ENCODE peak calls at places on chromosomes 12 and 14, in seven cellular contexts. H is heart left ventricle; U is CD4-positive, alpha-beta T cell; E is body of pancreas; J is GM13977; B is GM12865; R is fibroblast of mammary gland. Z is an unnamed sample.

GRCh38 chr12:103626498-103626897 is 39.4 kb downstream of the STAB2 start:
- DNase-seq in H (peak; percentile 67), U (no peak), E (peak; percentile 75), J (no peak), B (peak; percentile 18), R (peak; percentile 44), Z (no peak)

GRCh38 chr12:116336542-116337065 is 59.1 kb upstream of the MED13L start:
- DNase-seq in H (no peak), U (no peak), E (peak; percentile 38), J (peak; percentile 85), B (peak; percentile 90), R (peak; percentile 93), Z (peak; percentile 84)

GRCh38 chr12:104006929-104007328 is 41.3 kb downstream of the TDG start:
- DNase-seq in H (no peak), U (no peak), E (no peak), J (no peak), B (no peak), R (peak; percentile 78), Z (no peak)

GRCh38 chr14:71472961-71473340 is 459.3 kb upstream of the RGS6 start:
- DNase-seq in H (no peak), U (no peak), E (no peak), J (no peak), B (no peak), R (no peak), Z (no peak)

GRCh38 chr14:32370720-32371119 is 41.6 kb downstream of the AKAP6 start:
- DNase-seq in H (no peak), U (no peak), E (no peak), J (no peak), B (no peak), R (peak; percentile 88), Z (no peak)

GRCh38 chr12:795305-795704 is 42.9 kb downstream of the WNK1 start:
- DNase-seq in H (no peak), U (no peak), E (no peak), J (no peak), B (peak; percentile 26), R (no peak), Z (no peak)

GRCh38 chr14:58107947-58108552 is 44.0 kb downstream of the ARMH4 start:
- DNase-seq in H (peak; percentile 31), U (no peak), E (peak; percentile 55), J (peak; percentile 54), B (peak; percentile 67), R (peak; percentile 81), Z (peak; percentile 47)

GRCh38 chr12:54701940-54702592 is 53.9 kb upstream of the DCD start:
- DNase-seq in H (no peak), U (no peak), E (peak; percentile 38), J (peak; percentile 49), B (peak; percentile 52), R (peak; percentile 52), Z (peak; percentile 40)

GRCh38 chr14:104425171-104425681 is 154.3 kb upstream of the C14orf180 start:
- DNase-seq in H (no peak), U (no peak), E (no peak), J (no peak), B (no peak), R (no peak), Z (no peak)

GRCh38 chr12:109179927-109180326 is 63.5 kb downstream of the ACACB start:
- DNase-seq in H (no peak), U (no peak), E (no peak), J (no peak), B (no peak), R (no peak), Z (no peak)

GRCh38 chr14:96626916-96627315 is 124.7 kb downstream of the PAPOLA start:
- DNase-seq in H (no peak), U (no peak), E (no peak), J (no peak), B (peak; percentile 22), R (no peak), Z (no peak)

GRCh38 chr14:55198749-55199148 is 7.4 kb upstream of the DLGAP5 start:
- DNase-seq in H (no peak), U (no peak), E (no peak), J (no peak), B (no peak), R (peak; percentile 43), Z (no peak)

GRCh38 chr14:104399432-104400155 is 180.0 kb upstream of the C14orf180 start:
- DNase-seq in H (peak; percentile 2), U (peak; percentile 33), E (no peak), J (no peak), B (no peak), R (no peak), Z (no peak)

GRCh38 chr14:89252887-89253532 is 164.0 kb downstream of the FOXN3 start:
- DNase-seq in H (no peak), U (no peak), E (no peak), J (no peak), B (no peak), R (peak; percentile 24), Z (no peak)

GRCh38 chr12:124464062-124464461 is 103.3 kb downstream of the NCOR2 start:
- DNase-seq in H (no peak), U (no peak), E (no peak), J (no peak), B (no peak), R (no peak), Z (no peak)

GRCh38 chr12:666766-667308 is 3.6 kb upstream of the NINJ2 start:
- DNase-seq in H (no peak), U (no peak), E (no peak), J (no peak), B (peak; percentile 87), R (peak; percentile 73), Z (no peak)

GRCh38 chr14:67579040-67579439 is 21.0 kb downstream of the PIGH start:
- DNase-seq in H (no peak), U (no peak), E (no peak), J (no peak), B (no peak), R (no peak), Z (no peak)
- TF ChIP-seq CTCF in H (no peak), U (no peak), E (no peak), J (no peak), B (no peak), R (no peak), Z (no peak)

GRCh38 chr12:15522574-15523187 is 200.4 kb downstream of the PTPRO start:
- DNase-seq in H (no peak), U (no peak), E (peak; percentile 25), J (peak; percentile 26), B (peak; percentile 48), R (peak; percentile 75), Z (peak; percentile 29)
- TF ChIP-seq CTCF in H (peak; percentile 39), U (peak; percentile 29), E (peak; percentile 65), J (peak; percentile 52), B (peak; percentile 45), R (peak; percentile 69), Z (peak; percentile 26)

DNA sequence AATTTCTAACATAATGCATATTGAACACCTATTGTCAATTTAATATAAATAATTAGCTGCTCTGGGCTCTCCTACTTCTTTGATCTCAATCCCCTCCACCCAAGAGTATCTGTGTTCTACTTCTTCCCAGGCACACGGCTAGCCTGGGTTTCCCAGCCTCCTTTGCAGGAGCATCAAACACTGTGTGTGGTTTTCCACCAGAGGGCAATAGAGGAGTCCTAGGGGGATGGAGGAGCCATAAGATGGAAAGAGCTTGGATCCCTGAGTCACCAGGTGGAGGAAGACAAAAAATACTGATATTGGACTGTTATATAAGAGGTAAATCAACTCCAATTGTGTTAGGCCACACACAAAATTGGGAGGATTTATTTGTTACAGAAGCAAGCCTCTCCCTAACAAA is 333.7 kb downstream of the GLT1D1 start:
- DNase-seq in H (no peak), U (no peak), E (no peak), J (no peak), B (no peak), R (no peak), Z (no peak)
- TF ChIP-seq CTCF in H (no peak), U (no peak), E (no peak), J (no peak), B (no peak), R (no peak), Z (no peak)

GRCh38 chr14:67583711-67584644 is 16.1 kb downstream of the PIGH start:
- DNase-seq in H (peak; percentile 23), U (no peak), E (peak; percentile 60), J (peak; percentile 77), B (peak; percentile 67), R (peak; percentile 54), Z (peak; percentile 78)
- TF ChIP-seq CTCF in H (peak; percentile 68), U (peak; percentile 56), E (peak; percentile 74), J (peak; percentile 78), B (peak; percentile 77), R (peak; percentile 82), Z (peak; percentile 59)

DNA sequence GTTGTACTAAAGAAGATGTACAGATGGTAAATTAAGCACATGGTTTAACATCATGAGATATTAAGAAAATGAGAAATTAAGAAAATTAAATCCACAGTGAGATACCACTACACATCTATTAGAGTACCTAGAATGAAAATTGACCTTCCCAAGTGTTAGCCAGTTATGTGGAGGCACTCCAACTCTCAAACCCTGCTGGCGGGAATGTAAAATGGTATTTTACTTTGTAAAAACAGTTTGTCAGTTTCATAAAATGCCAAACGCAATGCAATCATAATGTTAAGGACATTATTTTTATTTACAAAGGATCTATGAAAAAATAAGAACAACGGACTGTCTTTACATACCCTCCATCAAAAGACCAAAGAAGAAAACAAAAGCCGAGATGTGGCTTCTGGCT is 1178.6 kb downstream of the AACS start:
- DNase-seq in H (no peak), U (no peak), E (no peak), J (no peak), B (no peak), R (no peak), Z (no peak)
- TF ChIP-seq CTCF in H (no peak), U (no peak), E (no peak), J (no peak), B (no peak), R (no peak), Z (no peak)